ENCODE peak calls at places on chromosomes 1 and 21, in four cellular contexts. W is CD8-positive, alpha-beta memory T cell; J is neural crest cell; U is hepatocyte. B is an unnamed sample.

GRCh38 chr21:27812279-27812678 is 845.4 kb upstream of the ADAMTS5 start:
- DNase-seq in W (no peak), J (no peak), U (no peak), B (no peak)

GRCh38 chr1:93613895-93614294 is 67.7 kb downstream of the BCAR3 start:
- DNase-seq in W (no peak), J (no peak), U (peak), B (no peak)

GRCh38 chr1:30407862-30408580 is 315.4 kb downstream of the MATN1 start:
- DNase-seq in W (no peak), J (no peak), U (no peak), B (no peak)

GRCh38 chr1:231937013-231937754 is 310.6 kb downstream of the DISC1 start:
- DNase-seq in W (no peak), J (peak), U (peak), B (no peak)

GRCh38 chr1:13494712-13495111 is 19.1 kb downstream of the LRRC38 start:
- DNase-seq in W (no peak), J (no peak), U (no peak), B (no peak)

GRCh38 chr1:178774263-178774662 is 49.2 kb downstream of the RALGPS2 start:
- DNase-seq in W (no peak), J (no peak), U (peak), B (no peak)

GRCh38 chr1:201245082-201245481 is 38.2 kb upstream of the PKP1 start:
- DNase-seq in W (no peak), J (no peak), U (no peak), B (no peak)

GRCh38 chr21:38950388-38951094 is 144.8 kb downstream of the ETS2 start:
- DNase-seq in W (no peak), J (no peak), U (peak), B (no peak)